ENCODE peak calls at places on chromosomes 1 and 21, in ten cellular contexts. X, S, V, E, K, G, O, D, Y and H are unnamed samples.
A peak's percentile ranks its signal among the peaks of the same experiment; 100 is the strongest.

GRCh38 chr1:231540847-231541246 is 12.4 kb downstream of the TSNAX start:
- DNase-seq in S (no peak), G (no peak), V (no peak), X (no peak), Y (no peak), D (no peak), O (no peak), E (no peak), K (no peak), H (no peak)

GRCh38 chr1:96352733-96353132 is 368.9 kb upstream of the PTBP2 start:
- DNase-seq in S (no peak), X (no peak), V (no peak), G (no peak), D (no peak), E (no peak), O (no peak), Y (no peak), K (no peak), H (no peak)

GRCh38 chr21:32083175-32083574 is 195.7 kb downstream of the MIS18A start:
- DNase-seq in E (no peak), O (no peak), V (no peak), Y (no peak), G (no peak), S (no peak), D (peak; percentile 56), K (no peak), X (no peak), H (no peak)

GRCh38 chr1:6185635-6186382 is 5.7 kb upstream of the CHD5 start:
- DNase-seq in E (no peak), D (peak; percentile 41), S (no peak), O (no peak), X (no peak), K (no peak), V (no peak), Y (no peak), G (no peak), H (no peak)

GRCh38 chr1:43822040-43822439 is 111.6 kb upstream of the ARTN start:
- DNase-seq in G (no peak), S (no peak), X (peak; percentile 80), K (no peak), Y (no peak), D (no peak), V (no peak), O (peak; percentile 70), E (no peak), H (no peak)

GRCh38 chr21:44603911-44604310 is 3.5 kb downstream of the KRTAP10-7 start:
- DNase-seq in V (no peak), K (no peak), G (no peak), S (no peak), Y (no peak), E (no peak), D (no peak), X (no peak), O (no peak), H (peak; percentile 62)

GRCh38 chr1:43454270-43455011 is 710 bp upstream of the HYI start:
- DNase-seq in X (peak; percentile 46), V (peak; percentile 84), E (peak; percentile 32), D (no peak), G (no peak), K (no peak), S (peak; percentile 85), Y (peak; percentile 58), O (no peak), H (no peak)

GRCh38 chr1:234564035-234565029 is 45.6 kb downstream of the IRF2BP2 start:
- DNase-seq in D (no peak), O (peak; percentile 59), K (no peak), E (no peak), Y (no peak), V (no peak), G (no peak), X (peak; percentile 83), S (no peak), H (no peak)

GRCh38 chr1:179142889-179143299 is 61.0 kb downstream of the TOR3A start:
- DNase-seq in X (peak; percentile 84), Y (no peak), G (no peak), O (peak; percentile 26), D (no peak), K (no peak), E (no peak), V (no peak), S (no peak), H (no peak)